ENCODE peak calls at places on chromosomes 1 and 21, in five cellular contexts. One of them, this sample, is unnamed.

GRCh38 chr1:68449901-68450300 is at the start of gene RPE65:
- DNase-seq in PC-3: no peak
- DNase-seq in cardiac fibroblast: peak
- DNase-seq in Peyer's patch: no peak
- DNase-seq in thyroid gland: no peak
- DNase-seq in this sample: no peak

GRCh38 chr1:243415663-243416365 is 160.0 kb downstream of the SDCCAG8 start:
- DNase-seq in thyroid gland: no peak
- DNase-seq in PC-3: no peak
- DNase-seq in Peyer's patch: no peak
- DNase-seq in cardiac fibroblast: no peak
- DNase-seq in this sample: no peak

GRCh38 chr21:25300632-25301031 is 306.6 kb downstream of the MRPL39 start:
- DNase-seq in Peyer's patch: no peak
- DNase-seq in thyroid gland: no peak
- DNase-seq in PC-3: no peak
- DNase-seq in cardiac fibroblast: no peak
- DNase-seq in this sample: no peak

GRCh38 chr21:43727571-43728466 is 8.9 kb downstream of the PDXK start:
- DNase-seq in thyroid gland: peak
- DNase-seq in PC-3: peak
- DNase-seq in Peyer's patch: no peak
- DNase-seq in cardiac fibroblast: peak
- DNase-seq in this sample: peak

GRCh38 chr1:91282695-91283420 is 121.8 kb downstream of the HFM1 start:
- DNase-seq in Peyer's patch: peak
- DNase-seq in PC-3: peak
- DNase-seq in thyroid gland: peak
- DNase-seq in cardiac fibroblast: peak
- DNase-seq in this sample: peak

GRCh38 chr1:191929383-191929782 is 228.9 kb upstream of the RGS18 start:
- DNase-seq in cardiac fibroblast: no peak
- DNase-seq in thyroid gland: no peak
- DNase-seq in Peyer's patch: no peak
- DNase-seq in PC-3: no peak
- DNase-seq in this sample: no peak

GRCh38 chr1:234611799-234612351 is 1.9 kb upstream of the IRF2BP2 start:
- DNase-seq in PC-3: no peak
- DNase-seq in cardiac fibroblast: peak
- DNase-seq in thyroid gland: peak
- DNase-seq in Peyer's patch: peak
- DNase-seq in this sample: peak

GRCh38 chr1:244751271-244751895 is 84.1 kb upstream of the COX20 start:
- DNase-seq in PC-3: peak
- DNase-seq in cardiac fibroblast: no peak
- DNase-seq in Peyer's patch: no peak
- DNase-seq in thyroid gland: no peak
- DNase-seq in this sample: no peak

GRCh38 chr1:2983706-2984398 is 37.4 kb upstream of the ACTRT2 start:
- DNase-seq in cardiac fibroblast: no peak
- DNase-seq in PC-3: no peak
- DNase-seq in Peyer's patch: no peak
- DNase-seq in thyroid gland: no peak
- DNase-seq in this sample: no peak

GRCh38 chr21:44434936-44435635 is 20.2 kb upstream of the LRRC3 start:
- DNase-seq in PC-3: no peak
- DNase-seq in Peyer's patch: peak
- DNase-seq in cardiac fibroblast: no peak
- DNase-seq in thyroid gland: no peak
- DNase-seq in this sample: no peak

GRCh38 chr1:234330843-234331215 is 42.4 kb upstream of the COA6 start:
- DNase-seq in PC-3: no peak
- DNase-seq in cardiac fibroblast: peak
- DNase-seq in Peyer's patch: no peak
- DNase-seq in thyroid gland: no peak
- DNase-seq in this sample: no peak

GRCh38 chr1:172971241-172971640 is 79.5 kb downstream of the TNFSF18 start:
- DNase-seq in cardiac fibroblast: no peak
- DNase-seq in Peyer's patch: no peak
- DNase-seq in thyroid gland: no peak
- DNase-seq in PC-3: no peak
- DNase-seq in this sample: no peak

GRCh38 chr1:171833091-171833822 is 8.0 kb upstream of the DNM3 start:
- DNase-seq in cardiac fibroblast: no peak
- DNase-seq in Peyer's patch: no peak
- DNase-seq in PC-3: no peak
- DNase-seq in thyroid gland: no peak
- DNase-seq in this sample: no peak

GRCh38 chr1:111516008-111516535 is 12.6 kb upstream of the ADORA3 start:
- DNase-seq in Peyer's patch: peak
- DNase-seq in PC-3: no peak
- DNase-seq in cardiac fibroblast: peak
- DNase-seq in thyroid gland: no peak
- DNase-seq in this sample: peak

GRCh38 chr1:200153277-200154055 is 126.0 kb downstream of the NR5A2 start:
- DNase-seq in Peyer's patch: no peak
- DNase-seq in PC-3: no peak
- DNase-seq in thyroid gland: no peak
- DNase-seq in cardiac fibroblast: no peak
- DNase-seq in this sample: no peak

GRCh38 chr1:24065314-24065713 is 46.6 kb downstream of the MYOM3 start:
- DNase-seq in PC-3: no peak
- DNase-seq in Peyer's patch: no peak
- DNase-seq in thyroid gland: no peak
- DNase-seq in cardiac fibroblast: no peak
- DNase-seq in this sample: no peak

GRCh38 chr1:201606581-201606980 is 67.7 kb downstream of the NAV1 start:
- DNase-seq in thyroid gland: no peak
- DNase-seq in PC-3: no peak
- DNase-seq in cardiac fibroblast: no peak
- DNase-seq in Peyer's patch: no peak
- DNase-seq in this sample: no peak

GRCh38 chr1:175591083-175591743 is 152.2 kb downstream of the TNR start:
- DNase-seq in thyroid gland: peak
- DNase-seq in PC-3: no peak
- DNase-seq in Peyer's patch: no peak
- DNase-seq in cardiac fibroblast: no peak
- DNase-seq in this sample: no peak

GRCh38 chr1:70220015-70220414 is 1.2 kb upstream of the SRSF11 start:
- DNase-seq in thyroid gland: no peak
- DNase-seq in PC-3: no peak
- DNase-seq in Peyer's patch: no peak
- DNase-seq in cardiac fibroblast: no peak
- DNase-seq in this sample: no peak

GRCh38 chr1:226201029-226201593 is 14.6 kb upstream of the ACBD3 start:
- DNase-seq in Peyer's patch: no peak
- DNase-seq in PC-3: peak
- DNase-seq in cardiac fibroblast: peak
- DNase-seq in thyroid gland: no peak
- DNase-seq in this sample: no peak

GRCh38 chr1:5509664-5510452 is 482.4 kb downstream of the NPHP4 start:
- DNase-seq in Peyer's patch: peak
- DNase-seq in thyroid gland: peak
- DNase-seq in PC-3: peak
- DNase-seq in cardiac fibroblast: peak
- DNase-seq in this sample: peak

GRCh38 chr1:79005945-79006344 is 585 bp downstream of the ADGRL4 start:
- DNase-seq in PC-3: no peak
- DNase-seq in cardiac fibroblast: peak
- DNase-seq in Peyer's patch: no peak
- DNase-seq in thyroid gland: no peak
- DNase-seq in this sample: peak

GRCh38 chr1:68470388-68470970 is 20.7 kb upstream of the RPE65 start:
- DNase-seq in thyroid gland: peak
- DNase-seq in cardiac fibroblast: peak
- DNase-seq in Peyer's patch: no peak
- DNase-seq in PC-3: peak
- DNase-seq in this sample: no peak

GRCh38 chr1:29563571-29563970 is 327.2 kb downstream of the PTPRU start:
- DNase-seq in PC-3: no peak
- DNase-seq in cardiac fibroblast: peak
- DNase-seq in thyroid gland: no peak
- DNase-seq in Peyer's patch: no peak
- DNase-seq in this sample: peak

GRCh38 chr1:160097911-160098851 is at the start of gene IGSF8:
- DNase-seq in PC-3: peak
- DNase-seq in Peyer's patch: peak
- DNase-seq in cardiac fibroblast: peak
- DNase-seq in thyroid gland: peak
- DNase-seq in this sample: peak

GRCh38 chr1:145953861-145954260 is 4.0 kb downstream of the LIX1L start:
- DNase-seq in PC-3: no peak
- DNase-seq in cardiac fibroblast: no peak
- DNase-seq in Peyer's patch: no peak
- DNase-seq in thyroid gland: no peak
- DNase-seq in this sample: no peak

GRCh38 chr21:35953570-35953969 is 106.8 kb downstream of the SETD4 start:
- DNase-seq in Peyer's patch: no peak
- DNase-seq in cardiac fibroblast: peak
- DNase-seq in PC-3: peak
- DNase-seq in thyroid gland: no peak
- DNase-seq in this sample: no peak

GRCh38 chr1:6239950-6240768 is 3.8 kb upstream of the HES3 start:
- DNase-seq in Peyer's patch: no peak
- DNase-seq in cardiac fibroblast: peak
- DNase-seq in PC-3: no peak
- DNase-seq in thyroid gland: no peak
- DNase-seq in this sample: peak

GRCh38 chr21:34892196-34892595 is 156.9 kb downstream of the RUNX1 start:
- DNase-seq in cardiac fibroblast: no peak
- DNase-seq in Peyer's patch: no peak
- DNase-seq in PC-3: no peak
- DNase-seq in thyroid gland: no peak
- DNase-seq in this sample: no peak

GRCh38 chr1:59218521-59219236 is 78.2 kb upstream of the FGGY start:
- DNase-seq in thyroid gland: no peak
- DNase-seq in PC-3: no peak
- DNase-seq in cardiac fibroblast: no peak
- DNase-seq in Peyer's patch: no peak
- DNase-seq in this sample: no peak

GRCh38 chr1:16905856-16906702 is 10.3 kb downstream of the RNU1-2 start:
- DNase-seq in cardiac fibroblast: peak
- DNase-seq in Peyer's patch: peak
- DNase-seq in thyroid gland: no peak
- DNase-seq in PC-3: peak
- DNase-seq in this sample: peak

DNA sequence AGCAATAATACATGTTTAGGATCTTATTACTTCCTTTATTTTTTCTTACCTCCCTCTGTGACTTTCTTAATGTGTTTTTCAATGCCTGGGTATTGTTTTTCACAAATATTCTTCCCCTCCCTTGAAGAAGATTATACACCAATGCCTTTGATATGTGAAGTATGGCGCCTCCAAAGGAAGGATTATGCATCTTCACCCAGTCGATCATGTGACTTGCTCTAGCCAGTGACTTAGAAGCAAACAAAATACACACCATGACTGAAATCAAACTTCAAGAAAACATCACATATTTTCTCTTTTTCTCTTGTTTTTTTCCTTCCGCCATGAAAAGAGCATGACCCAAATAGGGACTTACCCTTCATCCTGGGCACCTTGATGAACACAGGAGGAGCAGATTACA is 297.1 kb downstream of the NCAM2 start:
- DNase-seq in cardiac fibroblast: no peak
- DNase-seq in thyroid gland: no peak
- DNase-seq in PC-3: no peak
- DNase-seq in Peyer's patch: no peak
- DNase-seq in this sample: no peak
- TF ChIP-seq CTCF in cardiac fibroblast: no peak
- TF ChIP-seq CTCF in thyroid gland: no peak
- TF ChIP-seq CTCF in PC-3: peak
- TF ChIP-seq CTCF in Peyer's patch: no peak
- TF ChIP-seq CTCF in this sample: no peak

GRCh38 chr1:178659789-178660208 is 65.2 kb upstream of the RALGPS2 start:
- DNase-seq in thyroid gland: no peak
- DNase-seq in Peyer's patch: no peak
- DNase-seq in PC-3: no peak
- DNase-seq in cardiac fibroblast: no peak
- DNase-seq in this sample: no peak
- H3K4me3 ChIP-seq in thyroid gland: no peak
- H3K4me3 ChIP-seq in Peyer's patch: no peak
- H3K4me3 ChIP-seq in PC-3: no peak
- H3K4me3 ChIP-seq in cardiac fibroblast: no peak
- H3K4me3 ChIP-seq in this sample: no peak

GRCh38 chr1:25727026-25727818 is 72.8 kb upstream of the SELENON start:
- DNase-seq in cardiac fibroblast: no peak
- DNase-seq in thyroid gland: peak
- DNase-seq in Peyer's patch: no peak
- DNase-seq in PC-3: no peak
- DNase-seq in this sample: no peak

GRCh38 chr1:25724986-25725385 is 75.0 kb upstream of the SELENON start:
- DNase-seq in PC-3: no peak
- DNase-seq in thyroid gland: no peak
- DNase-seq in Peyer's patch: no peak
- DNase-seq in cardiac fibroblast: no peak
- DNase-seq in this sample: no peak

GRCh38 chr1:25724201-25724600 is 75.8 kb upstream of the SELENON start:
- DNase-seq in cardiac fibroblast: no peak
- DNase-seq in Peyer's patch: no peak
- DNase-seq in PC-3: no peak
- DNase-seq in thyroid gland: no peak
- DNase-seq in this sample: no peak

GRCh38 chr1:25723250-25723880 is 76.6 kb upstream of the SELENON start:
- DNase-seq in PC-3: no peak
- DNase-seq in cardiac fibroblast: no peak
- DNase-seq in Peyer's patch: no peak
- DNase-seq in thyroid gland: no peak
- DNase-seq in this sample: no peak

GRCh38 chr1:25725482-25725881 is 74.5 kb upstream of the SELENON start:
- DNase-seq in thyroid gland: no peak
- DNase-seq in cardiac fibroblast: no peak
- DNase-seq in Peyer's patch: no peak
- DNase-seq in PC-3: no peak
- DNase-seq in this sample: no peak
- TF ChIP-seq CTCF in thyroid gland: no peak
- TF ChIP-seq CTCF in cardiac fibroblast: no peak
- TF ChIP-seq CTCF in Peyer's patch: no peak
- TF ChIP-seq CTCF in PC-3: no peak
- TF ChIP-seq CTCF in this sample: no peak

GRCh38 chr1:205568469-205569361 is 63.1 kb downstream of the ELK4 start:
- DNase-seq in thyroid gland: peak
- DNase-seq in cardiac fibroblast: no peak
- DNase-seq in Peyer's patch: peak
- DNase-seq in PC-3: peak
- DNase-seq in this sample: peak
- H3K4me3 ChIP-seq in thyroid gland: peak
- H3K4me3 ChIP-seq in cardiac fibroblast: no peak
- H3K4me3 ChIP-seq in Peyer's patch: peak
- H3K4me3 ChIP-seq in PC-3: peak
- H3K4me3 ChIP-seq in this sample: no peak